ENCODE peak calls at places on chromosomes 13 and 19, in ten cellular contexts. E, Y, G, R, Q, B, O, H, D and S are unnamed samples.

GRCh38 chr19:57466489-57466888 is 9.5 kb upstream of the VN1R1 start:
- DNase-seq in R (no peak), B (no peak), Q (no peak), G (no peak), Y (no peak), O (peak), D (no peak), H (no peak), E (no peak), S (no peak)

GRCh38 chr19:52673014-52673413 is 34.9 kb upstream of the ZNF83 start:
- DNase-seq in Y (no peak), Q (no peak), H (no peak), G (no peak), R (no peak), E (no peak), B (no peak), O (no peak), D (no peak), S (no peak)

GRCh38 chr13:67390462-67391093 is 160.4 kb upstream of the PCDH9 start:
- DNase-seq in E (no peak), H (no peak), B (no peak), G (no peak), Q (no peak), O (no peak), Y (no peak), D (no peak), R (no peak), S (no peak)

GRCh38 chr13:30253830-30254229 is 53.5 kb downstream of the KATNAL1 start:
- DNase-seq in Q (no peak), O (no peak), E (no peak), G (no peak), B (no peak), Y (no peak), D (no peak), R (no peak), H (no peak), S (no peak)

GRCh38 chr19:38028913-38029565 is 122.0 kb downstream of the SIPA1L3 start:
- DNase-seq in D (no peak), R (no peak), H (no peak), E (no peak), G (no peak), O (no peak), Y (no peak), B (no peak), Q (no peak), S (no peak)

GRCh38 chr19:8451885-8452284 is 7.1 kb downstream of the HNRNPM start:
- DNase-seq in R (peak), B (no peak), O (no peak), H (no peak), Q (peak), Y (no peak), G (no peak), E (no peak), D (no peak), S (no peak)

GRCh38 chr19:49689133-49690072 is at the start of gene ADM5:
- DNase-seq in Q (peak), D (peak), Y (no peak), E (no peak), O (no peak), R (no peak), G (no peak), B (peak), H (peak), S (peak)

GRCh38 chr19:4099054-4099764 is 24.7 kb downstream of the MAP2K2 start:
- DNase-seq in O (no peak), R (no peak), B (no peak), Q (no peak), D (no peak), G (no peak), Y (peak), H (no peak), E (no peak), S (no peak)

GRCh38 chr13:72255908-72256307 is 388.9 kb upstream of the DACH1 start:
- DNase-seq in Y (no peak), D (peak), E (no peak), B (peak), R (peak), O (no peak), Q (peak), G (no peak), H (no peak), S (peak)

GRCh38 chr19:10808937-10809655 is 26.9 kb downstream of the TMED1 start:
- DNase-seq in H (peak), D (no peak), R (peak), E (peak), Y (no peak), B (no peak), G (no peak), O (no peak), Q (peak), S (no peak)

GRCh38 chr19:19562665-19563347 is 24.7 kb downstream of the CILP2 start:
- DNase-seq in D (no peak), B (peak), E (no peak), G (no peak), H (no peak), Q (no peak), Y (no peak), R (no peak), O (no peak), S (no peak)

GRCh38 chr13:71842003-71842402 is 25.0 kb downstream of the DACH1 start:
- DNase-seq in D (no peak), Y (no peak), H (no peak), O (no peak), E (no peak), B (no peak), Q (no peak), R (no peak), G (no peak), S (no peak)

GRCh38 chr13:72181661-72182060 is 314.7 kb upstream of the DACH1 start:
- DNase-seq in R (no peak), G (no peak), Q (no peak), D (no peak), E (no peak), Y (no peak), O (no peak), H (no peak), B (no peak), S (no peak)

GRCh38 chr13:111422352-111422751 is 101.9 kb downstream of the TEX29 start:
- DNase-seq in H (no peak), O (no peak), B (no peak), E (no peak), D (no peak), G (no peak), Y (no peak), R (no peak), Q (no peak), S (no peak)

GRCh38 chr19:50315773-50316448 is 13.3 kb downstream of the KCNC3 start:
- DNase-seq in O (no peak), Y (no peak), D (no peak), R (peak), Q (no peak), H (no peak), E (no peak), G (no peak), B (peak), S (no peak)

GRCh38 chr19:13267889-13268288 is 117.7 kb downstream of the IER2 start:
- DNase-seq in H (no peak), D (no peak), O (no peak), E (no peak), G (no peak), B (no peak), Q (no peak), Y (no peak), R (no peak), S (no peak)

GRCh38 chr13:96223231-96223630 is 133.3 kb downstream of the HS6ST3 start:
- DNase-seq in E (no peak), Y (no peak), R (no peak), O (peak), H (no peak), B (no peak), G (no peak), Q (no peak), D (no peak), S (no peak)

GRCh38 chr13:66210677-66211076 is 1019.5 kb downstream of the PCDH9 start:
- DNase-seq in G (no peak), O (no peak), Q (peak), B (no peak), H (no peak), R (peak), Y (no peak), D (no peak), E (peak), S (no peak)

GRCh38 chr19:10501971-10502523 is 1.1 kb downstream of the KEAP1 start:
- DNase-seq in E (no peak), D (peak), O (peak), H (peak), B (peak), G (peak), Q (peak), Y (peak), R (no peak), S (peak)

GRCh38 chr19:1307320-1307719 is 21.6 kb downstream of the EFNA2 start:
- DNase-seq in Q (no peak), H (no peak), G (no peak), Y (no peak), O (no peak), B (no peak), D (no peak), R (no peak), E (no peak), S (no peak)

GRCh38 chr19:10173527-10173926 is 21.2 kb downstream of the DNMT1 start:
- DNase-seq in E (no peak), Q (peak), Y (no peak), R (peak), B (no peak), H (no peak), O (no peak), G (no peak), D (no peak), S (no peak)

GRCh38 chr19:4233282-4233853 is 4.0 kb downstream of the EBI3 start:
- DNase-seq in B (peak), H (peak), R (no peak), D (no peak), G (peak), E (no peak), Q (peak), O (peak), Y (peak), S (peak)

GRCh38 chr13:78601886-78602560 is 1.3 kb downstream of the POU4F1 start:
- DNase-seq in R (no peak), O (no peak), B (no peak), G (no peak), Y (no peak), D (no peak), H (no peak), Q (no peak), E (no peak), S (no peak)

GRCh38 chr13:106491463-106491862 is 44.0 kb downstream of the EFNB2 start:
- DNase-seq in H (no peak), R (no peak), D (no peak), Y (no peak), B (no peak), O (no peak), E (no peak), Q (no peak), G (no peak), S (no peak)

GRCh38 chr19:51689751-51690358 is 3.3 kb upstream of the SPACA6 start:
- DNase-seq in O (peak), H (no peak), D (no peak), E (no peak), R (no peak), B (peak), Q (no peak), G (peak), Y (peak), S (peak)

GRCh38 chr13:42255854-42256253 is 16.1 kb upstream of the AKAP11 start:
- DNase-seq in Q (no peak), H (no peak), D (no peak), G (no peak), R (no peak), Y (no peak), B (no peak), E (no peak), O (no peak), S (no peak)

GRCh38 chr13:95146486-95146885 is 154.8 kb downstream of the ABCC4 start:
- DNase-seq in E (peak), R (no peak), Q (no peak), D (no peak), H (no peak), Y (no peak), O (no peak), G (no peak), B (no peak), S (no peak)

GRCh38 chr13:90070362-90070761 is 1277.1 kb upstream of the MIR17HG start:
- DNase-seq in O (no peak), G (no peak), B (no peak), H (no peak), Y (no peak), E (no peak), R (no peak), Q (no peak), D (no peak), S (no peak)

GRCh38 chr13:112779856-112780604 is 90.2 kb downstream of the ATP11A start:
- DNase-seq in H (peak), O (no peak), Y (no peak), D (no peak), Q (no peak), R (no peak), B (no peak), E (no peak), G (no peak), S (no peak)

GRCh38 chr13:75717525-75717924 is 81.4 kb downstream of the LMO7 start:
- DNase-seq in E (no peak), R (no peak), G (no peak), D (no peak), O (no peak), Q (no peak), H (no peak), Y (no peak), B (no peak), S (no peak)

GRCh38 chr19:41682437-41682836 is 5.6 kb downstream of the CEACAM7 start:
- DNase-seq in H (no peak), G (no peak), D (no peak), R (no peak), O (no peak), Q (no peak), B (no peak), Y (no peak), E (no peak), S (no peak)

GRCh38 chr13:41587490-41587889 is 130.1 kb downstream of the RGCC start:
- DNase-seq in D (no peak), Y (no peak), O (no peak), H (no peak), G (no peak), B (peak), R (no peak), E (no peak), Q (no peak), S (no peak)

GRCh38 chr19:290539-291521 is at the start of gene PLPP2:
- DNase-seq in R (no peak), H (peak), G (no peak), D (peak), Q (no peak), Y (no peak), E (no peak), O (no peak), B (peak), S (peak)

GRCh38 chr19:29526730-29527499 is 1.1 kb downstream of the VSTM2B start:
- DNase-seq in Y (no peak), E (no peak), B (peak), D (no peak), Q (no peak), O (no peak), G (no peak), H (no peak), R (no peak), S (no peak)

GRCh38 chr13:27826379-27827353 is 34.4 kb downstream of the GSX1 start:
- DNase-seq in Q (peak), Y (peak), D (peak), H (peak), B (peak), O (peak), E (peak), G (peak), R (peak), S (peak)

GRCh38 chr19:55443045-55443823 is at the start of gene SHISA7:
- DNase-seq in R (no peak), E (no peak), Q (peak), G (no peak), B (peak), O (no peak), Y (no peak), H (no peak), D (no peak), S (no peak)

GRCh38 chr13:41649659-41650058 is 192.3 kb downstream of the RGCC start:
- DNase-seq in D (no peak), Y (no peak), B (no peak), H (no peak), O (no peak), Q (peak), E (no peak), R (no peak), G (no peak), S (no peak)

DNA sequence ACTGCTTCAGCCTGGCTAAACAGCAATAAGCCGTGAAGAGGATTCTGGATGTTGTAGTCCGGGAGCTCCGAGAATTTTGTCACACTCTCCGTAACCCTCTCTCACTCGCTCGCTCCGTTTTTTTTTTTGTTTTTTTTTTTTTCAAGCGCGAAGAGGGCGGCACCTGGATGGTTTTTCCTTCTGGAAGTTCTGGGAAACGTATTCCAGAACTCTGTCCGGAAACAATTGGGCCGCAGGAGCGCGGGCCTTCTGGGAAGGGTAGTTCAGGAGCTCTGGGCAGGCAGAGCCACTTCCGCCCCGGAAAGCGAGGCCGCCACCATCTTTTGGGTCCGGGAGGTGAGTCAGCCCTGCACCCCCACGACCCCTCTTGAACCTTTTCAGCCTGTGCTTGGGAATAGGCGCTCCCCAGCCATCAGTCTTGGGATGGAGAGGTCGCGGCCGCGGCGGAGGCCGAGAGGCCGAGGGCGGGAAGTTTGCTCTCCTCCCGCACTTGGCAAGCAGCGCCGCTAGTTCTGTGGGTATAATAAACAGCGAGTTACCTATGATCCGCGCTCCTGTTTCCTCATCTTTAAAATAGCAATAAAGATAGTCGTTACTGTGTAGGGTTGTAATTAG is at the start of gene ZNF227:
- DNase-seq in D (peak), R (peak), B (peak), O (peak), Y (peak), G (peak), Q (peak), E (peak), H (peak), S (peak)
- TF ChIP-seq CTCF in D (peak), R (no peak), B (no peak), O (no peak), Y (no peak), G (no peak), Q (no peak), E (no peak), H (no peak), S (no peak)

DNA sequence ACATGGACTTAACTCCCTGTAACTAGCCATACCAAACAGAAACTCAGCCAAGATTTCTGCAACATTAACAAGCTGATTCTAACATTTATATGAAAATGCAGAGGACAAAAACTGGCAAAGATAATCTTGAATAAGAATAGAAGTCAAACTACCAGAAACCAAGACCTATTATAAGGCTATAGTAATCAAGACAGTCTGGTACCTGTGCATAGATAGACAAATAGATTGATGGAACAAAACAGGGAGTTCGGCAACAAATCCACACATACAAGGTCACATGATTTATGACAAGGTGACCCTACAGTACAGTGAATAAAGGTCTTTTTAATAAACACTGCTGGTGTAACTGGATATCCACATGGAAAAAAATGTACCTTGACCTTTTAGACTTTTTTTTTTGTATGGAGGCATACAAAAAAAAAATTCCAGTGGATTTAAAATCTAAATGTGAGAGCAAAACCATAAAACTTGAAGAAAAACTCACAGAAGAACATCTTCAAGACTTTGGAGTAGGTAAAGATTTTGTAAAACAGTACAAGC is 2.9 kb upstream of the RFC3 start:
- DNase-seq in Q (no peak), R (no peak), D (no peak), H (no peak), E (no peak), G (no peak), B (no peak), O (no peak), Y (no peak), S (no peak)
- TF ChIP-seq CTCF in Q (no peak), R (no peak), D (no peak), H (no peak), E (no peak), G (no peak), B (no peak), O (no peak), Y (no peak), S (no peak)

GRCh38 chr19:39038098-39038497 is 5.7 kb upstream of the FBXO27 start:
- DNase-seq in D (peak), R (peak), H (peak), B (peak), E (no peak), O (no peak), Y (no peak), G (no peak), Q (peak), S (peak)
- TF ChIP-seq CTCF in D (peak), R (no peak), H (no peak), B (peak), E (no peak), O (no peak), Y (no peak), G (no peak), Q (peak), S (peak)

GRCh38 chr19:34580055-34580336 is 97.0 kb downstream of the SCGB2B2 start:
- DNase-seq in O (no peak), Q (no peak), E (no peak), Y (no peak), B (no peak), H (no peak), G (no peak), D (no peak), R (no peak), S (no peak)
- TF ChIP-seq CTCF in O (no peak), Q (no peak), E (no peak), Y (no peak), B (no peak), H (no peak), G (no peak), D (no peak), R (no peak), S (no peak)

DNA sequence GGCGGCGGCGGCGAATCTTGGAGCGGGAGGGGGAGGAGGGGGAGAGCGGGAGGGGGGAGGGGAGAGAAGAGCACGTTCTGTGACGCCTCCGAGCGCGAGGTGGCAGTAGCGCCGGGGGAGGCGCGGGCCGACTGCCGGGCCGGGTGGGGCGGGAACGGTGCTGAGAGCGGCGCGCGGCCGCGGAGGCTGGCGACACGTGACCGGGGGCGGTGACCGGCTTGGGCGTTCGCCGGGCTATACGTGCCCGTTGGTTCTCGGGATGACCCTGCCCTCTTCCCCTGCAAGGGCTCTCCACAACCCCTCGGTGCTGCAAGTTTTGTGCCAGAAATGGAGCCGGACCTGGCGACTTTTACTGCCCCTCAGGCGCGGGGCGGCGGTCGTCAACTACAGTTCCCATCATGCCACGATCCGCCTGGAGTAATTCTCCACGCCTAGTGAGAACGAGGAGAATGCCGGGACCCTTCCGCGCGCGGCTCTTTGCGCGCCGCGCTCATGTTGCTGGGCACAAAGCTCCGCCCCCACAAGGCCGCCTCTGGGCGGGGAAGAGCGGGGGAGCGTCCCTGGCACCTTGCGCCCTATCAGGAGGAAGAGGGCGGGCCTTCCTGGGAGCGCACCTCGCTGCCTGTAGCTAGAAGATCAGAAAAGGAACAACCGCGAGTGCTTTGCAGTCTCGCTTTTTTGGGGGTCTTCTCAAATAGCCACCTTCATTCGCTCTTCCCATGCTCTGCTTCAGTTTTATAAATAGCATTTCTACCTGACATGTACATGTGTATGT is at the start of gene KPNA3:
- DNase-seq in B (peak), Y (peak), R (peak), Q (peak), D (peak), G (peak), H (peak), E (peak), O (peak), S (peak)
- TF ChIP-seq CTCF in B (no peak), Y (no peak), R (peak), Q (no peak), D (peak), G (peak), H (no peak), E (no peak), O (no peak), S (peak)

GRCh38 chr13:26220575-26220974 is 1.5 kb downstream of the RNF6 start:
- DNase-seq in H (no peak), R (peak), O (no peak), Q (peak), Y (no peak), B (no peak), G (no peak), D (no peak), E (peak), S (no peak)

GRCh38 chr13:26219726-26220125 is 2.4 kb downstream of the RNF6 start:
- DNase-seq in B (no peak), H (no peak), G (no peak), R (peak), D (no peak), O (no peak), Q (peak), E (peak), Y (no peak), S (no peak)

GRCh38 chr13:26221399-26221720 is 754 bp downstream of the RNF6 start:
- DNase-seq in E (peak), R (no peak), G (no peak), Y (no peak), H (no peak), Q (no peak), B (no peak), O (no peak), D (no peak), S (no peak)

GRCh38 chr13:26222523-26223046 is 471 bp upstream of the RNF6 start:
- DNase-seq in G (no peak), B (no peak), H (no peak), D (no peak), Y (no peak), O (no peak), R (no peak), E (no peak), Q (no peak), S (no peak)

GRCh38 chr13:26221721-26222522 is at the start of gene RNF6:
- DNase-seq in D (peak), Q (peak), H (peak), O (peak), G (peak), E (peak), B (peak), R (peak), Y (peak), S (peak)
- TF ChIP-seq CTCF in D (peak), Q (no peak), H (no peak), O (no peak), G (no peak), E (no peak), B (no peak), R (peak), Y (no peak), S (no peak)